ENCODE peak calls at places on chromosomes 5 and 9, in ten cellular contexts. One of them, this sample, is unnamed.
A peak's percentile ranks its signal among the peaks of the same experiment; 100 is the strongest.

GRCh38 chr9:2109066-2109650 is 94.0 kb downstream of the SMARCA2 start:
- DNase-seq in RWPE2: no peak
- DNase-seq in KBM-7: no peak
- DNase-seq in H4: no peak
- DNase-seq in hypothalamus: no peak
- DNase-seq in NAMALWA: no peak
- DNase-seq in pons: no peak
- DNase-seq in activated CD8-positive, alpha-beta T cell treated with anti-CD3 and anti-CD28 coated beads, Interleukin-2, amount 10 ng/mL, durations not matched to agents 7 days and 5 days: no peak
- DNase-seq in NCI-H460: no peak
- DNase-seq in neuronal stem cell: no peak
- DNase-seq in this sample: no peak

GRCh38 chr9:120944434-120945125 is 18.0 kb upstream of the TRAF1 start:
- DNase-seq in RWPE2: no peak
- DNase-seq in KBM-7: peak; percentile 92
- DNase-seq in H4: no peak
- DNase-seq in hypothalamus: no peak
- DNase-seq in NAMALWA: peak; percentile 85
- DNase-seq in pons: no peak
- DNase-seq in activated CD8-positive, alpha-beta T cell treated with anti-CD3 and anti-CD28 coated beads, Interleukin-2, amount 10 ng/mL, durations not matched to agents 7 days and 5 days: no peak
- DNase-seq in NCI-H460: no peak
- DNase-seq in neuronal stem cell: no peak
- DNase-seq in this sample: peak; percentile 98

GRCh38 chr9:95511232-95511951 is 5.4 kb downstream of the PTCH1 start:
- DNase-seq in RWPE2: peak; percentile 66
- DNase-seq in KBM-7: no peak
- DNase-seq in H4: peak; percentile 75
- DNase-seq in hypothalamus: peak; percentile 55
- DNase-seq in NAMALWA: peak; percentile 60
- DNase-seq in pons: peak; percentile 51
- DNase-seq in activated CD8-positive, alpha-beta T cell treated with anti-CD3 and anti-CD28 coated beads, Interleukin-2, amount 10 ng/mL, durations not matched to agents 7 days and 5 days: peak; percentile 68
- DNase-seq in NCI-H460: peak; percentile 19
- DNase-seq in neuronal stem cell: no peak
- DNase-seq in this sample: peak; percentile 26

GRCh38 chr5:149672701-149673455 is 57.2 kb upstream of the PPARGC1B start:
- DNase-seq in RWPE2: no peak
- DNase-seq in KBM-7: no peak
- DNase-seq in H4: no peak
- DNase-seq in hypothalamus: no peak
- DNase-seq in NAMALWA: no peak
- DNase-seq in pons: no peak
- DNase-seq in activated CD8-positive, alpha-beta T cell treated with anti-CD3 and anti-CD28 coated beads, Interleukin-2, amount 10 ng/mL, durations not matched to agents 7 days and 5 days: no peak
- DNase-seq in NCI-H460: no peak
- DNase-seq in neuronal stem cell: no peak
- DNase-seq in this sample: no peak

GRCh38 chr9:18726546-18726945 is 252.6 kb downstream of the ADAMTSL1 start:
- DNase-seq in RWPE2: no peak
- DNase-seq in KBM-7: no peak
- DNase-seq in H4: no peak
- DNase-seq in hypothalamus: no peak
- DNase-seq in NAMALWA: no peak
- DNase-seq in pons: no peak
- DNase-seq in activated CD8-positive, alpha-beta T cell treated with anti-CD3 and anti-CD28 coated beads, Interleukin-2, amount 10 ng/mL, durations not matched to agents 7 days and 5 days: no peak
- DNase-seq in NCI-H460: no peak
- DNase-seq in neuronal stem cell: no peak
- DNase-seq in this sample: no peak

GRCh38 chr5:132033122-132033521 is 21.7 kb upstream of the ACSL6 start:
- DNase-seq in RWPE2: no peak
- DNase-seq in KBM-7: no peak
- DNase-seq in H4: no peak
- DNase-seq in hypothalamus: no peak
- DNase-seq in NAMALWA: no peak
- DNase-seq in pons: no peak
- DNase-seq in activated CD8-positive, alpha-beta T cell treated with anti-CD3 and anti-CD28 coated beads, Interleukin-2, amount 10 ng/mL, durations not matched to agents 7 days and 5 days: no peak
- DNase-seq in NCI-H460: no peak
- DNase-seq in neuronal stem cell: no peak
- DNase-seq in this sample: no peak

GRCh38 chr5:37662789-37663475 is 176.9 kb downstream of the GDNF start:
- DNase-seq in RWPE2: no peak
- DNase-seq in KBM-7: no peak
- DNase-seq in H4: no peak
- DNase-seq in hypothalamus: no peak
- DNase-seq in NAMALWA: no peak
- DNase-seq in pons: no peak
- DNase-seq in activated CD8-positive, alpha-beta T cell treated with anti-CD3 and anti-CD28 coated beads, Interleukin-2, amount 10 ng/mL, durations not matched to agents 7 days and 5 days: no peak
- DNase-seq in NCI-H460: no peak
- DNase-seq in neuronal stem cell: no peak
- DNase-seq in this sample: no peak

GRCh38 chr5:80703747-80704146 is 49.0 kb upstream of the DHFR start:
- DNase-seq in RWPE2: no peak
- DNase-seq in KBM-7: no peak
- DNase-seq in H4: no peak
- DNase-seq in hypothalamus: no peak
- DNase-seq in NAMALWA: peak; percentile 22
- DNase-seq in pons: no peak
- DNase-seq in activated CD8-positive, alpha-beta T cell treated with anti-CD3 and anti-CD28 coated beads, Interleukin-2, amount 10 ng/mL, durations not matched to agents 7 days and 5 days: no peak
- DNase-seq in NCI-H460: no peak
- DNase-seq in neuronal stem cell: no peak
- DNase-seq in this sample: no peak

GRCh38 chr5:59489551-59489950 is 404.0 kb downstream of the PDE4D start:
- DNase-seq in RWPE2: no peak
- DNase-seq in KBM-7: no peak
- DNase-seq in H4: no peak
- DNase-seq in hypothalamus: no peak
- DNase-seq in NAMALWA: no peak
- DNase-seq in pons: no peak
- DNase-seq in activated CD8-positive, alpha-beta T cell treated with anti-CD3 and anti-CD28 coated beads, Interleukin-2, amount 10 ng/mL, durations not matched to agents 7 days and 5 days: no peak
- DNase-seq in NCI-H460: no peak
- DNase-seq in neuronal stem cell: no peak
- DNase-seq in this sample: no peak

GRCh38 chr5:72767289-72768010 is 49.0 kb upstream of the TNPO1 start:
- DNase-seq in RWPE2: no peak
- DNase-seq in KBM-7: no peak
- DNase-seq in H4: peak; percentile 6
- DNase-seq in hypothalamus: no peak
- DNase-seq in NAMALWA: no peak
- DNase-seq in pons: no peak
- DNase-seq in activated CD8-positive, alpha-beta T cell treated with anti-CD3 and anti-CD28 coated beads, Interleukin-2, amount 10 ng/mL, durations not matched to agents 7 days and 5 days: no peak
- DNase-seq in NCI-H460: peak; percentile 41
- DNase-seq in neuronal stem cell: no peak
- DNase-seq in this sample: no peak

GRCh38 chr9:117317192-117317591 is 97.7 kb downstream of the ASTN2 start:
- DNase-seq in RWPE2: no peak
- DNase-seq in KBM-7: no peak
- DNase-seq in H4: no peak
- DNase-seq in hypothalamus: no peak
- DNase-seq in NAMALWA: no peak
- DNase-seq in pons: no peak
- DNase-seq in activated CD8-positive, alpha-beta T cell treated with anti-CD3 and anti-CD28 coated beads, Interleukin-2, amount 10 ng/mL, durations not matched to agents 7 days and 5 days: no peak
- DNase-seq in NCI-H460: no peak
- DNase-seq in neuronal stem cell: no peak
- DNase-seq in this sample: no peak

GRCh38 chr9:81874926-81875325 is 53.3 kb upstream of the SPATA31D4 start:
- DNase-seq in RWPE2: no peak
- DNase-seq in KBM-7: no peak
- DNase-seq in H4: peak; percentile 72
- DNase-seq in hypothalamus: no peak
- DNase-seq in NAMALWA: no peak
- DNase-seq in pons: no peak
- DNase-seq in activated CD8-positive, alpha-beta T cell treated with anti-CD3 and anti-CD28 coated beads, Interleukin-2, amount 10 ng/mL, durations not matched to agents 7 days and 5 days: no peak
- DNase-seq in NCI-H460: no peak
- DNase-seq in neuronal stem cell: no peak
- DNase-seq in this sample: no peak

GRCh38 chr5:9437741-9438240 is 108.1 kb downstream of the SEMA5A start:
- DNase-seq in RWPE2: no peak
- DNase-seq in KBM-7: no peak
- DNase-seq in H4: peak; percentile 87
- DNase-seq in hypothalamus: no peak
- DNase-seq in NAMALWA: no peak
- DNase-seq in pons: peak; percentile 73
- DNase-seq in activated CD8-positive, alpha-beta T cell treated with anti-CD3 and anti-CD28 coated beads, Interleukin-2, amount 10 ng/mL, durations not matched to agents 7 days and 5 days: no peak
- DNase-seq in NCI-H460: no peak
- DNase-seq in neuronal stem cell: no peak
- DNase-seq in this sample: peak; percentile 91

GRCh38 chr9:32764139-32764538 is 19.2 kb upstream of the TMEM215 start:
- DNase-seq in RWPE2: no peak
- DNase-seq in KBM-7: no peak
- DNase-seq in H4: no peak
- DNase-seq in hypothalamus: no peak
- DNase-seq in NAMALWA: no peak
- DNase-seq in pons: no peak
- DNase-seq in activated CD8-positive, alpha-beta T cell treated with anti-CD3 and anti-CD28 coated beads, Interleukin-2, amount 10 ng/mL, durations not matched to agents 7 days and 5 days: no peak
- DNase-seq in NCI-H460: no peak
- DNase-seq in neuronal stem cell: no peak
- DNase-seq in this sample: no peak

GRCh38 chr5:84623034-84623433 is 238.4 kb upstream of the EDIL3 start:
- DNase-seq in RWPE2: no peak
- DNase-seq in KBM-7: peak; percentile 53
- DNase-seq in H4: no peak
- DNase-seq in hypothalamus: no peak
- DNase-seq in NAMALWA: no peak
- DNase-seq in pons: no peak
- DNase-seq in activated CD8-positive, alpha-beta T cell treated with anti-CD3 and anti-CD28 coated beads, Interleukin-2, amount 10 ng/mL, durations not matched to agents 7 days and 5 days: peak; percentile 22
- DNase-seq in NCI-H460: no peak
- DNase-seq in neuronal stem cell: no peak
- DNase-seq in this sample: peak; percentile 68

GRCh38 chr9:3875371-3876132 is 349.8 kb upstream of the RFX3 start:
- DNase-seq in RWPE2: peak; percentile 59
- DNase-seq in KBM-7: no peak
- DNase-seq in H4: peak; percentile 81
- DNase-seq in hypothalamus: no peak
- DNase-seq in NAMALWA: no peak
- DNase-seq in pons: no peak
- DNase-seq in activated CD8-positive, alpha-beta T cell treated with anti-CD3 and anti-CD28 coated beads, Interleukin-2, amount 10 ng/mL, durations not matched to agents 7 days and 5 days: no peak
- DNase-seq in NCI-H460: peak; percentile 92
- DNase-seq in neuronal stem cell: no peak
- DNase-seq in this sample: no peak

GRCh38 chr5:125775896-125776295 is 647.3 kb upstream of the GRAMD2B start:
- DNase-seq in RWPE2: no peak
- DNase-seq in KBM-7: no peak
- DNase-seq in H4: no peak
- DNase-seq in hypothalamus: no peak
- DNase-seq in NAMALWA: no peak
- DNase-seq in pons: peak; percentile 7
- DNase-seq in activated CD8-positive, alpha-beta T cell treated with anti-CD3 and anti-CD28 coated beads, Interleukin-2, amount 10 ng/mL, durations not matched to agents 7 days and 5 days: no peak
- DNase-seq in NCI-H460: no peak
- DNase-seq in neuronal stem cell: no peak
- DNase-seq in this sample: no peak

GRCh38 chr5:4097194-4097593 is 501.6 kb downstream of the IRX1 start:
- DNase-seq in RWPE2: no peak
- DNase-seq in KBM-7: no peak
- DNase-seq in H4: no peak
- DNase-seq in hypothalamus: no peak
- DNase-seq in NAMALWA: no peak
- DNase-seq in pons: no peak
- DNase-seq in activated CD8-positive, alpha-beta T cell treated with anti-CD3 and anti-CD28 coated beads, Interleukin-2, amount 10 ng/mL, durations not matched to agents 7 days and 5 days: no peak
- DNase-seq in NCI-H460: no peak
- DNase-seq in neuronal stem cell: no peak
- DNase-seq in this sample: no peak

GRCh38 chr5:3598725-3599282 is 3.2 kb downstream of the IRX1 start:
- DNase-seq in RWPE2: no peak
- DNase-seq in KBM-7: no peak
- DNase-seq in H4: no peak
- DNase-seq in hypothalamus: no peak
- DNase-seq in NAMALWA: no peak
- DNase-seq in pons: no peak
- DNase-seq in activated CD8-positive, alpha-beta T cell treated with anti-CD3 and anti-CD28 coated beads, Interleukin-2, amount 10 ng/mL, durations not matched to agents 7 days and 5 days: no peak
- DNase-seq in NCI-H460: no peak
- DNase-seq in neuronal stem cell: no peak
- DNase-seq in this sample: no peak

GRCh38 chr9:33800886-33801285 is 5.5 kb downstream of the PRSS3 start:
- DNase-seq in RWPE2: no peak
- DNase-seq in KBM-7: no peak
- DNase-seq in H4: no peak
- DNase-seq in hypothalamus: no peak
- DNase-seq in NAMALWA: no peak
- DNase-seq in pons: no peak
- DNase-seq in activated CD8-positive, alpha-beta T cell treated with anti-CD3 and anti-CD28 coated beads, Interleukin-2, amount 10 ng/mL, durations not matched to agents 7 days and 5 days: no peak
- DNase-seq in NCI-H460: no peak
- DNase-seq in neuronal stem cell: no peak
- DNase-seq in this sample: no peak

GRCh38 chr5:142184939-142185526 is 76.5 kb downstream of the NDFIP1 start:
- DNase-seq in RWPE2: no peak
- DNase-seq in KBM-7: no peak
- DNase-seq in H4: no peak
- DNase-seq in hypothalamus: no peak
- DNase-seq in NAMALWA: no peak
- DNase-seq in pons: no peak
- DNase-seq in activated CD8-positive, alpha-beta T cell treated with anti-CD3 and anti-CD28 coated beads, Interleukin-2, amount 10 ng/mL, durations not matched to agents 7 days and 5 days: no peak
- DNase-seq in NCI-H460: no peak
- DNase-seq in neuronal stem cell: no peak
- DNase-seq in this sample: peak; percentile 79

GRCh38 chr9:117907420-117907819 is 203.2 kb downstream of the TLR4 start:
- DNase-seq in RWPE2: no peak
- DNase-seq in KBM-7: no peak
- DNase-seq in H4: no peak
- DNase-seq in hypothalamus: no peak
- DNase-seq in NAMALWA: no peak
- DNase-seq in pons: no peak
- DNase-seq in activated CD8-positive, alpha-beta T cell treated with anti-CD3 and anti-CD28 coated beads, Interleukin-2, amount 10 ng/mL, durations not matched to agents 7 days and 5 days: no peak
- DNase-seq in NCI-H460: no peak
- DNase-seq in neuronal stem cell: no peak
- DNase-seq in this sample: no peak

GRCh38 chr5:85453026-85453349 is 1068.3 kb upstream of the EDIL3 start:
- DNase-seq in RWPE2: no peak
- DNase-seq in KBM-7: no peak
- DNase-seq in H4: peak; percentile 79
- DNase-seq in hypothalamus: no peak
- DNase-seq in NAMALWA: no peak
- DNase-seq in pons: no peak
- DNase-seq in activated CD8-positive, alpha-beta T cell treated with anti-CD3 and anti-CD28 coated beads, Interleukin-2, amount 10 ng/mL, durations not matched to agents 7 days and 5 days: no peak
- DNase-seq in NCI-H460: peak; percentile 14
- DNase-seq in neuronal stem cell: no peak
- DNase-seq in this sample: peak; percentile 21

GRCh38 chr9:18534611-18535010 is 60.7 kb downstream of the ADAMTSL1 start:
- DNase-seq in RWPE2: no peak
- DNase-seq in KBM-7: no peak
- DNase-seq in H4: no peak
- DNase-seq in hypothalamus: no peak
- DNase-seq in NAMALWA: no peak
- DNase-seq in pons: no peak
- DNase-seq in activated CD8-positive, alpha-beta T cell treated with anti-CD3 and anti-CD28 coated beads, Interleukin-2, amount 10 ng/mL, durations not matched to agents 7 days and 5 days: no peak
- DNase-seq in NCI-H460: no peak
- DNase-seq in neuronal stem cell: no peak
- DNase-seq in this sample: no peak

GRCh38 chr5:178434851-178435250 is 155.3 kb downstream of the COL23A1 start:
- DNase-seq in RWPE2: no peak
- DNase-seq in KBM-7: no peak
- DNase-seq in H4: no peak
- DNase-seq in hypothalamus: peak; percentile 19
- DNase-seq in NAMALWA: no peak
- DNase-seq in pons: no peak
- DNase-seq in activated CD8-positive, alpha-beta T cell treated with anti-CD3 and anti-CD28 coated beads, Interleukin-2, amount 10 ng/mL, durations not matched to agents 7 days and 5 days: no peak
- DNase-seq in NCI-H460: no peak
- DNase-seq in neuronal stem cell: no peak
- DNase-seq in this sample: no peak

GRCh38 chr9:131240047-131240921 is 36.0 kb downstream of the FAM78A start:
- DNase-seq in RWPE2: peak; percentile 37
- DNase-seq in KBM-7: no peak
- DNase-seq in H4: no peak
- DNase-seq in hypothalamus: no peak
- DNase-seq in NAMALWA: no peak
- DNase-seq in pons: no peak
- DNase-seq in activated CD8-positive, alpha-beta T cell treated with anti-CD3 and anti-CD28 coated beads, Interleukin-2, amount 10 ng/mL, durations not matched to agents 7 days and 5 days: no peak
- DNase-seq in NCI-H460: no peak
- DNase-seq in neuronal stem cell: no peak
- DNase-seq in this sample: no peak

GRCh38 chr9:2761424-2761823 is 44.1 kb downstream of the KCNV2 start:
- DNase-seq in RWPE2: no peak
- DNase-seq in KBM-7: no peak
- DNase-seq in H4: no peak
- DNase-seq in hypothalamus: no peak
- DNase-seq in NAMALWA: no peak
- DNase-seq in pons: no peak
- DNase-seq in activated CD8-positive, alpha-beta T cell treated with anti-CD3 and anti-CD28 coated beads, Interleukin-2, amount 10 ng/mL, durations not matched to agents 7 days and 5 days: no peak
- DNase-seq in NCI-H460: no peak
- DNase-seq in neuronal stem cell: no peak
- DNase-seq in this sample: peak; percentile 80

GRCh38 chr5:136058972-136059354 is 30.2 kb downstream of the TGFBI start:
- DNase-seq in RWPE2: no peak
- DNase-seq in KBM-7: no peak
- DNase-seq in H4: no peak
- DNase-seq in hypothalamus: no peak
- DNase-seq in NAMALWA: no peak
- DNase-seq in pons: no peak
- DNase-seq in activated CD8-positive, alpha-beta T cell treated with anti-CD3 and anti-CD28 coated beads, Interleukin-2, amount 10 ng/mL, durations not matched to agents 7 days and 5 days: no peak
- DNase-seq in NCI-H460: no peak
- DNase-seq in neuronal stem cell: no peak
- DNase-seq in this sample: no peak